ENCODE peak calls at places on chromosomes 11 and 22, in eight cellular contexts. One of them, this sample, is unnamed.
A peak's percentile ranks its signal among the peaks of the same experiment; 100 is the strongest.

GRCh38 chr11:34379539-34379938 is 21.7 kb upstream of the ABTB2 start:
- DNase-seq in mammary epithelial cell: no peak
- DNase-seq in EL: peak; percentile 18
- DNase-seq in stimulated activated CD4-positive, alpha-beta T cell treated with anti-CD3 and anti-CD28 coated beads, Interleukin-1b, Interleukin-23, amount 100 ng/mL, for 1 hour: no peak
- DNase-seq in stimulated activated CD8-positive, alpha-beta memory T cell treated with anti-CD3 and anti-CD28 coated beads, Interleukin-7, amount 100 ng/mL, for 1 hour: no peak
- DNase-seq in AG09309: no peak
- DNase-seq in iPS-NIHi11: no peak
- DNase-seq in sigmoid colon: no peak
- DNase-seq in this sample: no peak

GRCh38 chr11:36312593-36312990 is 16.5 kb downstream of the PRR5L start:
- DNase-seq in iPS-NIHi11: no peak
- DNase-seq in AG09309: peak; percentile 71
- DNase-seq in stimulated activated CD4-positive, alpha-beta T cell treated with anti-CD3 and anti-CD28 coated beads, Interleukin-1b, Interleukin-23, amount 100 ng/mL, for 1 hour: no peak
- DNase-seq in stimulated activated CD8-positive, alpha-beta memory T cell treated with anti-CD3 and anti-CD28 coated beads, Interleukin-7, amount 100 ng/mL, for 1 hour: no peak
- DNase-seq in mammary epithelial cell: peak; percentile 81
- DNase-seq in EL: peak; percentile 86
- DNase-seq in sigmoid colon: no peak
- DNase-seq in this sample: no peak

GRCh38 chr11:124670732-124671131 is 2.8 kb downstream of the SIAE start:
- DNase-seq in stimulated activated CD4-positive, alpha-beta T cell treated with anti-CD3 and anti-CD28 coated beads, Interleukin-1b, Interleukin-23, amount 100 ng/mL, for 1 hour: no peak
- DNase-seq in AG09309: no peak
- DNase-seq in EL: no peak
- DNase-seq in iPS-NIHi11: no peak
- DNase-seq in sigmoid colon: no peak
- DNase-seq in mammary epithelial cell: no peak
- DNase-seq in stimulated activated CD8-positive, alpha-beta memory T cell treated with anti-CD3 and anti-CD28 coated beads, Interleukin-7, amount 100 ng/mL, for 1 hour: no peak
- DNase-seq in this sample: no peak

GRCh38 chr11:73950869-73951710 is at the start of gene DNAJB13:
- DNase-seq in mammary epithelial cell: peak; percentile 43
- DNase-seq in iPS-NIHi11: peak; percentile 90
- DNase-seq in stimulated activated CD4-positive, alpha-beta T cell treated with anti-CD3 and anti-CD28 coated beads, Interleukin-1b, Interleukin-23, amount 100 ng/mL, for 1 hour: no peak
- DNase-seq in EL: peak; percentile 50
- DNase-seq in stimulated activated CD8-positive, alpha-beta memory T cell treated with anti-CD3 and anti-CD28 coated beads, Interleukin-7, amount 100 ng/mL, for 1 hour: no peak
- DNase-seq in AG09309: no peak
- DNase-seq in sigmoid colon: peak; percentile 33
- DNase-seq in this sample: no peak

GRCh38 chr11:100574894-100575769 is 112.0 kb upstream of the ARHGAP42 start:
- DNase-seq in sigmoid colon: no peak
- DNase-seq in stimulated activated CD4-positive, alpha-beta T cell treated with anti-CD3 and anti-CD28 coated beads, Interleukin-1b, Interleukin-23, amount 100 ng/mL, for 1 hour: no peak
- DNase-seq in EL: peak; percentile 31
- DNase-seq in stimulated activated CD8-positive, alpha-beta memory T cell treated with anti-CD3 and anti-CD28 coated beads, Interleukin-7, amount 100 ng/mL, for 1 hour: no peak
- DNase-seq in mammary epithelial cell: peak; percentile 24
- DNase-seq in AG09309: no peak
- DNase-seq in iPS-NIHi11: no peak
- DNase-seq in this sample: no peak

GRCh38 chr11:765025-765801 is 12.1 kb downstream of the GATD1 start:
- DNase-seq in mammary epithelial cell: peak; percentile 19
- DNase-seq in iPS-NIHi11: peak; percentile 78
- DNase-seq in stimulated activated CD8-positive, alpha-beta memory T cell treated with anti-CD3 and anti-CD28 coated beads, Interleukin-7, amount 100 ng/mL, for 1 hour: peak; percentile 34
- DNase-seq in AG09309: no peak
- DNase-seq in sigmoid colon: peak; percentile 75
- DNase-seq in stimulated activated CD4-positive, alpha-beta T cell treated with anti-CD3 and anti-CD28 coated beads, Interleukin-1b, Interleukin-23, amount 100 ng/mL, for 1 hour: peak; percentile 41
- DNase-seq in EL: peak; percentile 52
- DNase-seq in this sample: no peak

GRCh38 chr22:42202669-42203068 is 67.8 kb downstream of the TCF20 start:
- DNase-seq in stimulated activated CD4-positive, alpha-beta T cell treated with anti-CD3 and anti-CD28 coated beads, Interleukin-1b, Interleukin-23, amount 100 ng/mL, for 1 hour: peak; percentile 21
- DNase-seq in EL: peak; percentile 36
- DNase-seq in iPS-NIHi11: no peak
- DNase-seq in mammary epithelial cell: no peak
- DNase-seq in AG09309: peak; percentile 11
- DNase-seq in sigmoid colon: no peak
- DNase-seq in stimulated activated CD8-positive, alpha-beta memory T cell treated with anti-CD3 and anti-CD28 coated beads, Interleukin-7, amount 100 ng/mL, for 1 hour: peak; percentile 14
- DNase-seq in this sample: no peak

GRCh38 chr11:32434116-32434386 is 1.3 kb downstream of the WT1 start:
- DNase-seq in sigmoid colon: no peak
- DNase-seq in stimulated activated CD4-positive, alpha-beta T cell treated with anti-CD3 and anti-CD28 coated beads, Interleukin-1b, Interleukin-23, amount 100 ng/mL, for 1 hour: no peak
- DNase-seq in EL: no peak
- DNase-seq in stimulated activated CD8-positive, alpha-beta memory T cell treated with anti-CD3 and anti-CD28 coated beads, Interleukin-7, amount 100 ng/mL, for 1 hour: no peak
- DNase-seq in iPS-NIHi11: no peak
- DNase-seq in AG09309: no peak
- DNase-seq in mammary epithelial cell: no peak
- DNase-seq in this sample: no peak

GRCh38 chr22:17629167-17629489 is 579 bp upstream of the ATP6V1E1 start:
- DNase-seq in stimulated activated CD8-positive, alpha-beta memory T cell treated with anti-CD3 and anti-CD28 coated beads, Interleukin-7, amount 100 ng/mL, for 1 hour: no peak
- DNase-seq in EL: no peak
- DNase-seq in AG09309: no peak
- DNase-seq in iPS-NIHi11: no peak
- DNase-seq in stimulated activated CD4-positive, alpha-beta T cell treated with anti-CD3 and anti-CD28 coated beads, Interleukin-1b, Interleukin-23, amount 100 ng/mL, for 1 hour: no peak
- DNase-seq in mammary epithelial cell: no peak
- DNase-seq in sigmoid colon: no peak
- DNase-seq in this sample: no peak

This sample was measured in NCI-H1048.